ENCODE peak calls at places on chromosomes 5 and 9, in six cellular contexts. C is stimulated activated CD4-positive, alpha-beta T cell treated with anti-CD3 and anti-CD28 coated beads, Interleukin-1b, Interleukin-23, amount 100 ng/mL, for 1 hour; I is progenitor cell of endocrine pancreas; J is cardiac muscle cell; V is NCI-H1694; E is brain pericyte. Z is an unnamed sample.

GRCh38 chr5:139795074-139796001 is at the start of gene PSD2:
- DNase-seq in E (no peak), V (no peak), C (no peak), I (no peak), J (peak), Z (no peak)

GRCh38 chr5:23084815-23085214 is 231.7 kb upstream of the CDH12 start:
- DNase-seq in E (no peak), C (no peak), I (no peak), J (no peak), V (peak), Z (no peak)

GRCh38 chr5:3359642-3360041 is 236.0 kb upstream of the IRX1 start:
- DNase-seq in C (no peak), J (no peak), I (no peak), E (no peak), V (no peak), Z (peak)

GRCh38 chr5:32231241-32231640 is 57.1 kb upstream of the GOLPH3 start:
- DNase-seq in J (no peak), E (no peak), I (no peak), C (no peak), V (no peak), Z (no peak)

GRCh38 chr5:1161832-1162229 is 39.6 kb upstream of the SLC6A19 start:
- DNase-seq in V (no peak), J (no peak), E (no peak), I (no peak), C (no peak), Z (no peak)

GRCh38 chr5:174533771-174534221 is 190.6 kb upstream of the MSX2 start:
- DNase-seq in C (no peak), E (peak), I (no peak), V (no peak), J (peak), Z (no peak)

GRCh38 chr9:130670644-130671043 is 6.2 kb downstream of the PRDM12 start:
- DNase-seq in V (no peak), J (no peak), I (no peak), C (no peak), E (no peak), Z (no peak)

GRCh38 chr9:123611228-123611627 is 255.2 kb downstream of the CRB2 start:
- DNase-seq in V (no peak), E (no peak), C (no peak), J (peak), I (no peak), Z (no peak)

GRCh38 chr9:93450817-93451761 is at the start of gene FAM120A:
- DNase-seq in J (peak), E (peak), C (peak), V (peak), I (peak), Z (peak)

GRCh38 chr9:108663381-108663876 is 192.4 kb downstream of the ACTL7B start:
- DNase-seq in I (no peak), E (no peak), J (no peak), V (no peak), C (no peak), Z (no peak)